ENCODE peak calls at places on chromosomes 3 and 15, in six cellular contexts. F, M, B, C, Y and O are unnamed samples. For H3K27me3, the result is how much of the 10 kb centered on the place peaks cover.

GRCh38 chr3:102183186-102183585 is 251.6 kb upstream of the ZPLD1 start:
- DNase-seq in F (no peak), M (no peak), C (no peak), Y (no peak), B (no peak), O (no peak)

GRCh38 chr3:65291448-65292091 is 603.8 kb upstream of the ADAMTS9 start:
- DNase-seq in F (no peak), M (no peak), C (no peak), Y (no peak), B (no peak), O (no peak)

GRCh38 chr15:77094397-77095030 is 23.6 kb upstream of the TSPAN3 start:
- DNase-seq in M (no peak), C (no peak), Y (no peak), F (no peak), B (no peak), O (no peak)

GRCh38 chr3:9067352-9067975 is 104.2 kb upstream of the RAD18 start:
- DNase-seq in Y (peak), M (peak), C (peak), F (no peak), B (peak), O (no peak)

GRCh38 chr3:99499235-99499798 is 139.1 kb upstream of the COL8A1 start:
- DNase-seq in C (peak), B (peak), M (no peak), Y (no peak), F (no peak), O (no peak)

GRCh38 chr15:40346579-40347558 is 4.0 kb upstream of the PHGR1 start:
- DNase-seq in Y (peak), M (no peak), F (no peak), C (no peak), B (no peak), O (no peak)

GRCh38 chr3:142210608-142211007 is 14.8 kb downstream of the GK5 start:
- DNase-seq in B (no peak), M (no peak), Y (no peak), C (peak), F (no peak), O (no peak)

GRCh38 chr3:8646313-8646938 is 1.8 kb upstream of the SSUH2 start:
- DNase-seq in B (no peak), M (no peak), Y (no peak), F (no peak), C (no peak), O (no peak)

GRCh38 chr3:138043266-138044029 is 33.5 kb downstream of the CLDN18 start:
- DNase-seq in B (peak), F (no peak), C (peak), M (no peak), Y (no peak), O (no peak)

GRCh38 chr15:79853492-79854328 is 43.1 kb downstream of the MTHFS start:
- DNase-seq in B (peak), C (peak), Y (peak), M (peak), F (peak), O (peak)

GRCh38 chr15:79863886-79864285 is 32.9 kb downstream of the MTHFS start:
- DNase-seq in B (peak), Y (no peak), F (no peak), C (no peak), M (no peak), O (no peak)

GRCh38 chr15:79858469-79858868 is 38.3 kb downstream of the MTHFS start:
- DNase-seq in C (peak), B (no peak), M (no peak), F (no peak), Y (no peak), O (no peak)
- TF ChIP-seq CTCF in C (peak), B (peak), M (peak), F (no peak), Y (no peak), O (no peak)

GRCh38 chr15:88428053-88428452 is 39.1 kb downstream of the MRPL46 start:
- DNase-seq in C (no peak), F (no peak), M (no peak), B (no peak), Y (no peak), O (no peak)
- H3K27me3 ChIP-seq in C (under half), F (under half), M (under half), B (under half), Y (under half), O (under half)

DNA sequence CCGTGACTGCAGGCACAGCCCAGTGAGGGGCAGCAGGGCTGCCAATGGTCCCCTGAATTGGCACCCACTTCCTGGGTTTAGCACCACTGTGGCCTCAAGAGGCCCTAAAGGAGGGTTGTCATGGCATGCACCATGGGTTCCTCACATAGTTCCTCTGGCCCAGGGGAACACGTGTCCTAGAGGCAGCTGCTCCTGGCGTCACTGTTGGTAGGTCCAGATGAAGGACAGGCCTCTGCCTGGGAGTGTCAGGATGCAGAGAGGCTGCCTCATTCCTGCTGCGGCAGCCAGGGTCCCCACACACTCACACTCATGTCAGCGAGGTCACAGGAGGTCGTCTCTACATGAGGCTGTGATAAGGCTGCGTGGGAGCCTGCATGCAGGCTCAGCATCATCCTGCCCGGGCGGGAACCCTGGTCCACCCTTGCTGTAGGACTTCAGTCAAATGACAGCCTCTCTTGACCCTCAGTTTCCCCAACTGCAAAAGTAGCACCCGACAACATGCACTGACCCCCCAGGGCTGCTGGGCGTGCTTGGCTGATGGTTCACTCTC is 26.1 kb upstream of the SFMBT1 start:
- DNase-seq in C (no peak), M (no peak), B (no peak), F (no peak), Y (no peak), O (no peak)
- H3K4me3 ChIP-seq in C (no peak), M (peak), B (no peak), F (peak), Y (peak), O (no peak)

DNA sequence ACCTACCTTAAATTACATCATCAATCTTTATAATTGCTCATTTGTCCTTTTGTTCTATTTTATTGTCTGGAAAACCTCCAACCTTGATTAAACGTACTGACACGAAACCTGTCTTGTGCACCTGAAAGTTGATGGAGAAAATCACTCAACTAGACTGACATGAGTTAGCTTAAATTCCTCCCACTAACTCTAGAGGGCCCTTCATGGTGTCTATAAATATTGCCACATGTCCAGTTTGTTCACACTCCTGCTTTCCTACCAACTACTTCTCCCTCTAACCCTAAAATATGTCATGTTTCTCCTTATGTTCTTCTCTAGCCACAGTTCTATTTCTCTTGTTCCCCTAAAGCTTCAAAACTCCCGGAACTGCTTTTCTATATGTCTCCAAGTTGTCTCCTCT is 59.8 kb upstream of the SGO1 start:
- DNase-seq in B (no peak), F (no peak), M (no peak), Y (no peak), C (no peak), O (no peak)
- TF ChIP-seq CTCF in B (no peak), F (no peak), M (no peak), Y (no peak), C (no peak), O (no peak)